ENCODE peak calls at places on chromosome 20, in nine cellular contexts. One of them, this sample, is unnamed.

GRCh38 chr20:24755411-24755922 is 193.6 kb upstream of the CST7 start:
- DNase-seq in hypothalamus: no peak
- DNase-seq in stomach: peak; percentile 18
- DNase-seq in HFFc6: no peak
- DNase-seq in body of pancreas: peak; percentile 53
- DNase-seq in stimulated activated CD4-positive, alpha-beta T cell treated with anti-CD3 and anti-CD28 coated beads, Interleukin-4, amount 100 ng/mL, for 48 hours: no peak
- DNase-seq in M059J: peak; percentile 74
- DNase-seq in ovary: no peak
- DNase-seq in activated T-cell treated with anti-CD3 and anti-CD28 coated beads, Interleukin-2, amount 50 U/mL, for 72 hours: no peak
- DNase-seq in this sample: no peak

GRCh38 chr20:49248879-49249665 is 28.8 kb downstream of the ZNFX1 start:
- DNase-seq in hypothalamus: no peak
- DNase-seq in stomach: no peak
- DNase-seq in HFFc6: no peak
- DNase-seq in body of pancreas: no peak
- DNase-seq in stimulated activated CD4-positive, alpha-beta T cell treated with anti-CD3 and anti-CD28 coated beads, Interleukin-4, amount 100 ng/mL, for 48 hours: no peak
- DNase-seq in M059J: no peak
- DNase-seq in ovary: no peak
- DNase-seq in activated T-cell treated with anti-CD3 and anti-CD28 coated beads, Interleukin-2, amount 50 U/mL, for 72 hours: no peak
- DNase-seq in this sample: no peak

GRCh38 chr20:36493013-36493800 is 48.1 kb upstream of the MYL9 start:
- DNase-seq in hypothalamus: no peak
- DNase-seq in stomach: no peak
- DNase-seq in HFFc6: no peak
- DNase-seq in body of pancreas: peak; percentile 61
- DNase-seq in stimulated activated CD4-positive, alpha-beta T cell treated with anti-CD3 and anti-CD28 coated beads, Interleukin-4, amount 100 ng/mL, for 48 hours: no peak
- DNase-seq in M059J: peak; percentile 46
- DNase-seq in ovary: no peak
- DNase-seq in activated T-cell treated with anti-CD3 and anti-CD28 coated beads, Interleukin-2, amount 50 U/mL, for 72 hours: no peak
- DNase-seq in this sample: no peak

GRCh38 chr20:19095762-19096161 is 116.7 kb upstream of the SLC24A3 start:
- DNase-seq in hypothalamus: no peak
- DNase-seq in stomach: no peak
- DNase-seq in HFFc6: no peak
- DNase-seq in body of pancreas: no peak
- DNase-seq in stimulated activated CD4-positive, alpha-beta T cell treated with anti-CD3 and anti-CD28 coated beads, Interleukin-4, amount 100 ng/mL, for 48 hours: no peak
- DNase-seq in M059J: no peak
- DNase-seq in ovary: no peak
- DNase-seq in activated T-cell treated with anti-CD3 and anti-CD28 coated beads, Interleukin-2, amount 50 U/mL, for 72 hours: no peak
- DNase-seq in this sample: no peak

GRCh38 chr20:10769700-10770099 is 95.9 kb upstream of the JAG1 start:
- DNase-seq in hypothalamus: no peak
- DNase-seq in stomach: no peak
- DNase-seq in HFFc6: no peak
- DNase-seq in body of pancreas: no peak
- DNase-seq in stimulated activated CD4-positive, alpha-beta T cell treated with anti-CD3 and anti-CD28 coated beads, Interleukin-4, amount 100 ng/mL, for 48 hours: no peak
- DNase-seq in M059J: no peak
- DNase-seq in ovary: no peak
- DNase-seq in activated T-cell treated with anti-CD3 and anti-CD28 coated beads, Interleukin-2, amount 50 U/mL, for 72 hours: no peak
- DNase-seq in this sample: no peak

GRCh38 chr20:25139061-25139705 is 56.3 kb upstream of the ENTPD6 start:
- DNase-seq in hypothalamus: no peak
- DNase-seq in stomach: no peak
- DNase-seq in HFFc6: no peak
- DNase-seq in body of pancreas: peak; percentile 31
- DNase-seq in stimulated activated CD4-positive, alpha-beta T cell treated with anti-CD3 and anti-CD28 coated beads, Interleukin-4, amount 100 ng/mL, for 48 hours: no peak
- DNase-seq in M059J: peak; percentile 35
- DNase-seq in ovary: no peak
- DNase-seq in activated T-cell treated with anti-CD3 and anti-CD28 coated beads, Interleukin-2, amount 50 U/mL, for 72 hours: no peak
- DNase-seq in this sample: no peak

GRCh38 chr20:18252597-18253451 is 35.5 kb upstream of the ZNF133 start:
- DNase-seq in hypothalamus: no peak
- DNase-seq in stomach: no peak
- DNase-seq in HFFc6: no peak
- DNase-seq in body of pancreas: no peak
- DNase-seq in stimulated activated CD4-positive, alpha-beta T cell treated with anti-CD3 and anti-CD28 coated beads, Interleukin-4, amount 100 ng/mL, for 48 hours: no peak
- DNase-seq in M059J: peak; percentile 85
- DNase-seq in ovary: no peak
- DNase-seq in activated T-cell treated with anti-CD3 and anti-CD28 coated beads, Interleukin-2, amount 50 U/mL, for 72 hours: no peak
- DNase-seq in this sample: no peak

GRCh38 chr20:57664924-57665588 is 44.8 kb downstream of the PMEPA1 start:
- DNase-seq in hypothalamus: no peak
- DNase-seq in stomach: no peak
- DNase-seq in HFFc6: no peak
- DNase-seq in body of pancreas: no peak
- DNase-seq in stimulated activated CD4-positive, alpha-beta T cell treated with anti-CD3 and anti-CD28 coated beads, Interleukin-4, amount 100 ng/mL, for 48 hours: no peak
- DNase-seq in M059J: no peak
- DNase-seq in ovary: no peak
- DNase-seq in activated T-cell treated with anti-CD3 and anti-CD28 coated beads, Interleukin-2, amount 50 U/mL, for 72 hours: no peak
- DNase-seq in this sample: no peak

GRCh38 chr20:41649489-41649888 is 31.3 kb upstream of the CHD6 start:
- DNase-seq in hypothalamus: no peak
- DNase-seq in stomach: no peak
- DNase-seq in HFFc6: no peak
- DNase-seq in body of pancreas: no peak
- DNase-seq in stimulated activated CD4-positive, alpha-beta T cell treated with anti-CD3 and anti-CD28 coated beads, Interleukin-4, amount 100 ng/mL, for 48 hours: no peak
- DNase-seq in M059J: no peak
- DNase-seq in ovary: peak; percentile 13
- DNase-seq in activated T-cell treated with anti-CD3 and anti-CD28 coated beads, Interleukin-2, amount 50 U/mL, for 72 hours: no peak
- DNase-seq in this sample: no peak

GRCh38 chr20:15842872-15843271 is 730.4 kb downstream of the KIF16B start:
- DNase-seq in hypothalamus: no peak
- DNase-seq in stomach: no peak
- DNase-seq in HFFc6: no peak
- DNase-seq in body of pancreas: no peak
- DNase-seq in stimulated activated CD4-positive, alpha-beta T cell treated with anti-CD3 and anti-CD28 coated beads, Interleukin-4, amount 100 ng/mL, for 48 hours: no peak
- DNase-seq in M059J: no peak
- DNase-seq in ovary: no peak
- DNase-seq in activated T-cell treated with anti-CD3 and anti-CD28 coated beads, Interleukin-2, amount 50 U/mL, for 72 hours: no peak
- DNase-seq in this sample: no peak

GRCh38 chr20:6767166-6767535 is 335 bp upstream of the BMP2 start:
- DNase-seq in hypothalamus: no peak
- DNase-seq in stomach: no peak
- DNase-seq in HFFc6: no peak
- DNase-seq in body of pancreas: no peak
- DNase-seq in stimulated activated CD4-positive, alpha-beta T cell treated with anti-CD3 and anti-CD28 coated beads, Interleukin-4, amount 100 ng/mL, for 48 hours: no peak
- DNase-seq in M059J: no peak
- DNase-seq in ovary: no peak
- DNase-seq in activated T-cell treated with anti-CD3 and anti-CD28 coated beads, Interleukin-2, amount 50 U/mL, for 72 hours: no peak
- DNase-seq in this sample: no peak

GRCh38 chr20:37075932-37076685 is 19.7 kb downstream of the RBL1 start:
- DNase-seq in hypothalamus: no peak
- DNase-seq in stomach: no peak
- DNase-seq in HFFc6: no peak
- DNase-seq in body of pancreas: no peak
- DNase-seq in stimulated activated CD4-positive, alpha-beta T cell treated with anti-CD3 and anti-CD28 coated beads, Interleukin-4, amount 100 ng/mL, for 48 hours: no peak
- DNase-seq in M059J: peak; percentile 83
- DNase-seq in ovary: no peak
- DNase-seq in activated T-cell treated with anti-CD3 and anti-CD28 coated beads, Interleukin-2, amount 50 U/mL, for 72 hours: no peak
- DNase-seq in this sample: no peak

GRCh38 chr20:33671573-33672288 is 2.5 kb downstream of the NECAB3 start:
- DNase-seq in hypothalamus: no peak
- DNase-seq in stomach: no peak
- DNase-seq in HFFc6: no peak
- DNase-seq in body of pancreas: no peak
- DNase-seq in stimulated activated CD4-positive, alpha-beta T cell treated with anti-CD3 and anti-CD28 coated beads, Interleukin-4, amount 100 ng/mL, for 48 hours: no peak
- DNase-seq in M059J: no peak
- DNase-seq in ovary: peak; percentile 15
- DNase-seq in activated T-cell treated with anti-CD3 and anti-CD28 coated beads, Interleukin-2, amount 50 U/mL, for 72 hours: no peak
- DNase-seq in this sample: no peak

GRCh38 chr20:20439602-20440001 is 71.7 kb downstream of the INSM1 start:
- DNase-seq in hypothalamus: no peak
- DNase-seq in stomach: no peak
- DNase-seq in HFFc6: no peak
- DNase-seq in body of pancreas: no peak
- DNase-seq in stimulated activated CD4-positive, alpha-beta T cell treated with anti-CD3 and anti-CD28 coated beads, Interleukin-4, amount 100 ng/mL, for 48 hours: no peak
- DNase-seq in M059J: no peak
- DNase-seq in ovary: no peak
- DNase-seq in activated T-cell treated with anti-CD3 and anti-CD28 coated beads, Interleukin-2, amount 50 U/mL, for 72 hours: no peak
- DNase-seq in this sample: no peak

GRCh38 chr20:25077610-25078169 is 4.3 kb downstream of the VSX1 start:
- DNase-seq in hypothalamus: peak; percentile 25
- DNase-seq in stomach: peak; percentile 49
- DNase-seq in HFFc6: no peak
- DNase-seq in body of pancreas: no peak
- DNase-seq in stimulated activated CD4-positive, alpha-beta T cell treated with anti-CD3 and anti-CD28 coated beads, Interleukin-4, amount 100 ng/mL, for 48 hours: no peak
- DNase-seq in M059J: peak; percentile 56
- DNase-seq in ovary: peak; percentile 38
- DNase-seq in activated T-cell treated with anti-CD3 and anti-CD28 coated beads, Interleukin-2, amount 50 U/mL, for 72 hours: peak; percentile 18
- DNase-seq in this sample: no peak

GRCh38 chr20:44051661-44052000 is 135.4 kb downstream of the JPH2 start:
- DNase-seq in hypothalamus: no peak
- DNase-seq in stomach: peak; percentile 7
- DNase-seq in HFFc6: no peak
- DNase-seq in body of pancreas: no peak
- DNase-seq in stimulated activated CD4-positive, alpha-beta T cell treated with anti-CD3 and anti-CD28 coated beads, Interleukin-4, amount 100 ng/mL, for 48 hours: no peak
- DNase-seq in M059J: no peak
- DNase-seq in ovary: no peak
- DNase-seq in activated T-cell treated with anti-CD3 and anti-CD28 coated beads, Interleukin-2, amount 50 U/mL, for 72 hours: no peak
- DNase-seq in this sample: no peak

GRCh38 chr20:40663304-40663703 is 25.7 kb downstream of the MAFB start:
- DNase-seq in hypothalamus: no peak
- DNase-seq in stomach: no peak
- DNase-seq in HFFc6: no peak
- DNase-seq in body of pancreas: no peak
- DNase-seq in stimulated activated CD4-positive, alpha-beta T cell treated with anti-CD3 and anti-CD28 coated beads, Interleukin-4, amount 100 ng/mL, for 48 hours: no peak
- DNase-seq in M059J: no peak
- DNase-seq in ovary: no peak
- DNase-seq in activated T-cell treated with anti-CD3 and anti-CD28 coated beads, Interleukin-2, amount 50 U/mL, for 72 hours: no peak
- DNase-seq in this sample: no peak

GRCh38 chr20:61936701-61937131 is 129.0 kb downstream of the TAF4 start:
- DNase-seq in hypothalamus: no peak
- DNase-seq in stomach: no peak
- DNase-seq in HFFc6: no peak
- DNase-seq in body of pancreas: no peak
- DNase-seq in stimulated activated CD4-positive, alpha-beta T cell treated with anti-CD3 and anti-CD28 coated beads, Interleukin-4, amount 100 ng/mL, for 48 hours: no peak
- DNase-seq in M059J: no peak
- DNase-seq in ovary: no peak
- DNase-seq in activated T-cell treated with anti-CD3 and anti-CD28 coated beads, Interleukin-2, amount 50 U/mL, for 72 hours: no peak
- DNase-seq in this sample: no peak

GRCh38 chr20:22507240-22507961 is 77.0 kb downstream of the FOXA2 start:
- DNase-seq in hypothalamus: no peak
- DNase-seq in stomach: no peak
- DNase-seq in HFFc6: no peak
- DNase-seq in body of pancreas: no peak
- DNase-seq in stimulated activated CD4-positive, alpha-beta T cell treated with anti-CD3 and anti-CD28 coated beads, Interleukin-4, amount 100 ng/mL, for 48 hours: no peak
- DNase-seq in M059J: no peak
- DNase-seq in ovary: no peak
- DNase-seq in activated T-cell treated with anti-CD3 and anti-CD28 coated beads, Interleukin-2, amount 50 U/mL, for 72 hours: no peak
- DNase-seq in this sample: no peak

GRCh38 chr20:49340161-49340966 is 62.5 kb upstream of the ZNFX1 start:
- DNase-seq in hypothalamus: no peak
- DNase-seq in stomach: no peak
- DNase-seq in HFFc6: peak; percentile 30
- DNase-seq in body of pancreas: no peak
- DNase-seq in stimulated activated CD4-positive, alpha-beta T cell treated with anti-CD3 and anti-CD28 coated beads, Interleukin-4, amount 100 ng/mL, for 48 hours: no peak
- DNase-seq in M059J: peak; percentile 61
- DNase-seq in ovary: no peak
- DNase-seq in activated T-cell treated with anti-CD3 and anti-CD28 coated beads, Interleukin-2, amount 50 U/mL, for 72 hours: no peak
- DNase-seq in this sample: no peak

GRCh38 chr20:23205221-23205620 is 119.1 kb upstream of the CD93 start:
- DNase-seq in hypothalamus: peak; percentile 25
- DNase-seq in stomach: no peak
- DNase-seq in HFFc6: no peak
- DNase-seq in body of pancreas: no peak
- DNase-seq in stimulated activated CD4-positive, alpha-beta T cell treated with anti-CD3 and anti-CD28 coated beads, Interleukin-4, amount 100 ng/mL, for 48 hours: no peak
- DNase-seq in M059J: no peak
- DNase-seq in ovary: no peak
- DNase-seq in activated T-cell treated with anti-CD3 and anti-CD28 coated beads, Interleukin-2, amount 50 U/mL, for 72 hours: no peak
- DNase-seq in this sample: no peak

GRCh38 chr20:54078296-54078695 is 7.9 kb upstream of the BCAS1 start:
- DNase-seq in hypothalamus: no peak
- DNase-seq in stomach: no peak
- DNase-seq in HFFc6: no peak
- DNase-seq in body of pancreas: no peak
- DNase-seq in stimulated activated CD4-positive, alpha-beta T cell treated with anti-CD3 and anti-CD28 coated beads, Interleukin-4, amount 100 ng/mL, for 48 hours: no peak
- DNase-seq in M059J: no peak
- DNase-seq in ovary: no peak
- DNase-seq in activated T-cell treated with anti-CD3 and anti-CD28 coated beads, Interleukin-2, amount 50 U/mL, for 72 hours: no peak
- DNase-seq in this sample: no peak

GRCh38 chr20:25300496-25301170 is 52.7 kb downstream of the PYGB start:
- DNase-seq in hypothalamus: no peak
- DNase-seq in stomach: no peak
- DNase-seq in HFFc6: peak; percentile 13
- DNase-seq in body of pancreas: no peak
- DNase-seq in stimulated activated CD4-positive, alpha-beta T cell treated with anti-CD3 and anti-CD28 coated beads, Interleukin-4, amount 100 ng/mL, for 48 hours: no peak
- DNase-seq in M059J: peak; percentile 61
- DNase-seq in ovary: no peak
- DNase-seq in activated T-cell treated with anti-CD3 and anti-CD28 coated beads, Interleukin-2, amount 50 U/mL, for 72 hours: no peak
- DNase-seq in this sample: no peak

GRCh38 chr20:63357921-63358905 is 2.9 kb downstream of the CHRNA4 start:
- DNase-seq in hypothalamus: peak; percentile 5
- DNase-seq in stomach: peak; percentile 69
- DNase-seq in HFFc6: no peak
- DNase-seq in body of pancreas: peak; percentile 71
- DNase-seq in stimulated activated CD4-positive, alpha-beta T cell treated with anti-CD3 and anti-CD28 coated beads, Interleukin-4, amount 100 ng/mL, for 48 hours: no peak
- DNase-seq in M059J: no peak
- DNase-seq in ovary: no peak
- DNase-seq in activated T-cell treated with anti-CD3 and anti-CD28 coated beads, Interleukin-2, amount 50 U/mL, for 72 hours: no peak
- DNase-seq in this sample: no peak

GRCh38 chr20:4082406-4083102 is 67.2 kb upstream of the RNF24 start:
- DNase-seq in hypothalamus: no peak
- DNase-seq in stomach: no peak
- DNase-seq in HFFc6: peak; percentile 44
- DNase-seq in body of pancreas: peak; percentile 46
- DNase-seq in stimulated activated CD4-positive, alpha-beta T cell treated with anti-CD3 and anti-CD28 coated beads, Interleukin-4, amount 100 ng/mL, for 48 hours: peak; percentile 31
- DNase-seq in M059J: peak; percentile 98
- DNase-seq in ovary: no peak
- DNase-seq in activated T-cell treated with anti-CD3 and anti-CD28 coated beads, Interleukin-2, amount 50 U/mL, for 72 hours: peak; percentile 16
- DNase-seq in this sample: no peak

GRCh38 chr20:22795897-22796296 is 211.5 kb upstream of the FOXA2 start:
- DNase-seq in hypothalamus: no peak
- DNase-seq in stomach: peak; percentile 28
- DNase-seq in HFFc6: peak; percentile 74
- DNase-seq in body of pancreas: peak; percentile 29
- DNase-seq in stimulated activated CD4-positive, alpha-beta T cell treated with anti-CD3 and anti-CD28 coated beads, Interleukin-4, amount 100 ng/mL, for 48 hours: no peak
- DNase-seq in M059J: peak; percentile 100
- DNase-seq in ovary: peak; percentile 76
- DNase-seq in activated T-cell treated with anti-CD3 and anti-CD28 coated beads, Interleukin-2, amount 50 U/mL, for 72 hours: no peak
- DNase-seq in this sample: no peak

GRCh38 chr20:43999848-44000247 is 85.2 kb downstream of the TOX2 start:
- DNase-seq in hypothalamus: no peak
- DNase-seq in stomach: no peak
- DNase-seq in HFFc6: no peak
- DNase-seq in body of pancreas: no peak
- DNase-seq in stimulated activated CD4-positive, alpha-beta T cell treated with anti-CD3 and anti-CD28 coated beads, Interleukin-4, amount 100 ng/mL, for 48 hours: no peak
- DNase-seq in M059J: no peak
- DNase-seq in ovary: no peak
- DNase-seq in activated T-cell treated with anti-CD3 and anti-CD28 coated beads, Interleukin-2, amount 50 U/mL, for 72 hours: no peak
- DNase-seq in this sample: no peak

GRCh38 chr20:57753332-57754164 is 43.7 kb upstream of the PMEPA1 start:
- DNase-seq in hypothalamus: no peak
- DNase-seq in stomach: no peak
- DNase-seq in HFFc6: no peak
- DNase-seq in body of pancreas: no peak
- DNase-seq in stimulated activated CD4-positive, alpha-beta T cell treated with anti-CD3 and anti-CD28 coated beads, Interleukin-4, amount 100 ng/mL, for 48 hours: no peak
- DNase-seq in M059J: no peak
- DNase-seq in ovary: no peak
- DNase-seq in activated T-cell treated with anti-CD3 and anti-CD28 coated beads, Interleukin-2, amount 50 U/mL, for 72 hours: no peak
- DNase-seq in this sample: no peak

GRCh38 chr20:34824026-34824860 is 1.2 kb downstream of the NCOA6 start:
- DNase-seq in hypothalamus: no peak
- DNase-seq in stomach: peak; percentile 79
- DNase-seq in HFFc6: peak; percentile 16
- DNase-seq in body of pancreas: peak; percentile 86
- DNase-seq in stimulated activated CD4-positive, alpha-beta T cell treated with anti-CD3 and anti-CD28 coated beads, Interleukin-4, amount 100 ng/mL, for 48 hours: peak; percentile 76
- DNase-seq in M059J: peak; percentile 90
- DNase-seq in ovary: peak; percentile 19
- DNase-seq in activated T-cell treated with anti-CD3 and anti-CD28 coated beads, Interleukin-2, amount 50 U/mL, for 72 hours: peak; percentile 85
- DNase-seq in this sample: peak; percentile 36

GRCh38 chr20:24917797-24918578 is 31.1 kb upstream of the CST7 start:
- DNase-seq in hypothalamus: peak; percentile 49
- DNase-seq in stomach: peak; percentile 78
- DNase-seq in HFFc6: peak; percentile 25
- DNase-seq in body of pancreas: peak; percentile 90
- DNase-seq in stimulated activated CD4-positive, alpha-beta T cell treated with anti-CD3 and anti-CD28 coated beads, Interleukin-4, amount 100 ng/mL, for 48 hours: peak; percentile 43
- DNase-seq in M059J: peak; percentile 60
- DNase-seq in ovary: peak; percentile 30
- DNase-seq in activated T-cell treated with anti-CD3 and anti-CD28 coated beads, Interleukin-2, amount 50 U/mL, for 72 hours: peak; percentile 44
- DNase-seq in this sample: peak; percentile 57

GRCh38 chr20:14401479-14402138 is 64.2 kb upstream of the FLRT3 start:
- DNase-seq in hypothalamus: no peak
- DNase-seq in stomach: no peak
- DNase-seq in HFFc6: no peak
- DNase-seq in body of pancreas: no peak
- DNase-seq in stimulated activated CD4-positive, alpha-beta T cell treated with anti-CD3 and anti-CD28 coated beads, Interleukin-4, amount 100 ng/mL, for 48 hours: no peak
- DNase-seq in M059J: no peak
- DNase-seq in ovary: no peak
- DNase-seq in activated T-cell treated with anti-CD3 and anti-CD28 coated beads, Interleukin-2, amount 50 U/mL, for 72 hours: no peak
- DNase-seq in this sample: no peak

This sample was measured in frontal cortex.